ENCODE peak calls at places on chromosomes 3 and 15, in ten cellular contexts. One of them, this sample, is unnamed.

GRCh38 chr3:189146842-189147241 is 24.9 kb upstream of the TPRG1 start:
- DNase-seq in iPS-NIHi11: no peak
- DNase-seq in head of caudate nucleus: no peak
- DNase-seq in KG1: no peak
- DNase-seq in fibroblast of pulmonary artery: no peak
- DNase-seq in D341Med: no peak
- DNase-seq in left lung: no peak
- DNase-seq in midbrain: no peak
- DNase-seq in AG09319: no peak
- DNase-seq in T follicular helper cell: no peak
- DNase-seq in this sample: no peak

GRCh38 chr3:102346897-102347296 is 87.9 kb upstream of the ZPLD1 start:
- DNase-seq in iPS-NIHi11: no peak
- DNase-seq in head of caudate nucleus: no peak
- DNase-seq in KG1: no peak
- DNase-seq in fibroblast of pulmonary artery: no peak
- DNase-seq in D341Med: no peak
- DNase-seq in left lung: no peak
- DNase-seq in midbrain: no peak
- DNase-seq in AG09319: no peak
- DNase-seq in T follicular helper cell: no peak
- DNase-seq in this sample: no peak

GRCh38 chr3:139355937-139356336 is 12.1 kb downstream of the MRPS22 start:
- DNase-seq in iPS-NIHi11: no peak
- DNase-seq in head of caudate nucleus: no peak
- DNase-seq in KG1: no peak
- DNase-seq in fibroblast of pulmonary artery: no peak
- DNase-seq in D341Med: no peak
- DNase-seq in left lung: no peak
- DNase-seq in midbrain: no peak
- DNase-seq in AG09319: no peak
- DNase-seq in T follicular helper cell: no peak
- DNase-seq in this sample: no peak

GRCh38 chr3:77667901-77668300 is 628.0 kb downstream of the ROBO2 start:
- DNase-seq in iPS-NIHi11: no peak
- DNase-seq in head of caudate nucleus: no peak
- DNase-seq in KG1: no peak
- DNase-seq in fibroblast of pulmonary artery: no peak
- DNase-seq in D341Med: no peak
- DNase-seq in left lung: no peak
- DNase-seq in midbrain: no peak
- DNase-seq in AG09319: no peak
- DNase-seq in T follicular helper cell: no peak
- DNase-seq in this sample: no peak

GRCh38 chr15:92803852-92804609 is 96.1 kb upstream of the CHD2 start:
- DNase-seq in iPS-NIHi11: peak; percentile 32
- DNase-seq in head of caudate nucleus: peak; percentile 53
- DNase-seq in KG1: peak; percentile 58
- DNase-seq in fibroblast of pulmonary artery: peak; percentile 100
- DNase-seq in D341Med: no peak
- DNase-seq in left lung: peak; percentile 91
- DNase-seq in midbrain: peak; percentile 35
- DNase-seq in AG09319: peak; percentile 99
- DNase-seq in T follicular helper cell: no peak
- DNase-seq in this sample: peak; percentile 97

GRCh38 chr3:187742351-187743171 is 2.7 kb downstream of the BCL6 start:
- DNase-seq in iPS-NIHi11: no peak
- DNase-seq in head of caudate nucleus: no peak
- DNase-seq in KG1: no peak
- DNase-seq in fibroblast of pulmonary artery: peak; percentile 57
- DNase-seq in D341Med: no peak
- DNase-seq in left lung: no peak
- DNase-seq in midbrain: peak; percentile 61
- DNase-seq in AG09319: no peak
- DNase-seq in T follicular helper cell: no peak
- DNase-seq in this sample: no peak

GRCh38 chr3:176789281-176789705 is 408.0 kb downstream of the TBL1XR1 start:
- DNase-seq in iPS-NIHi11: peak; percentile 13
- DNase-seq in head of caudate nucleus: no peak
- DNase-seq in KG1: no peak
- DNase-seq in fibroblast of pulmonary artery: no peak
- DNase-seq in D341Med: no peak
- DNase-seq in left lung: no peak
- DNase-seq in midbrain: no peak
- DNase-seq in AG09319: no peak
- DNase-seq in T follicular helper cell: no peak
- DNase-seq in this sample: no peak

GRCh38 chr15:50355612-50355905 is 561 bp upstream of the GABPB1 start:
- DNase-seq in iPS-NIHi11: no peak
- DNase-seq in head of caudate nucleus: no peak
- DNase-seq in KG1: no peak
- DNase-seq in fibroblast of pulmonary artery: no peak
- DNase-seq in D341Med: no peak
- DNase-seq in left lung: no peak
- DNase-seq in midbrain: no peak
- DNase-seq in AG09319: no peak
- DNase-seq in T follicular helper cell: no peak
- DNase-seq in this sample: no peak

GRCh38 chr3:170054204-170054603 is 16.4 kb downstream of the GPR160 start:
- DNase-seq in iPS-NIHi11: no peak
- DNase-seq in head of caudate nucleus: no peak
- DNase-seq in KG1: no peak
- DNase-seq in fibroblast of pulmonary artery: peak; percentile 38
- DNase-seq in D341Med: peak; percentile 46
- DNase-seq in left lung: no peak
- DNase-seq in midbrain: no peak
- DNase-seq in AG09319: no peak
- DNase-seq in T follicular helper cell: no peak
- DNase-seq in this sample: no peak

GRCh38 chr15:45849136-45849535 is 214.3 kb downstream of the SQOR start:
- DNase-seq in iPS-NIHi11: no peak
- DNase-seq in head of caudate nucleus: no peak
- DNase-seq in KG1: no peak
- DNase-seq in fibroblast of pulmonary artery: no peak
- DNase-seq in D341Med: no peak
- DNase-seq in left lung: no peak
- DNase-seq in midbrain: no peak
- DNase-seq in AG09319: no peak
- DNase-seq in T follicular helper cell: no peak
- DNase-seq in this sample: no peak

GRCh38 chr3:55815262-55815661 is 328.2 kb upstream of the WNT5A start:
- DNase-seq in iPS-NIHi11: no peak
- DNase-seq in head of caudate nucleus: no peak
- DNase-seq in KG1: no peak
- DNase-seq in fibroblast of pulmonary artery: no peak
- DNase-seq in D341Med: no peak
- DNase-seq in left lung: no peak
- DNase-seq in midbrain: no peak
- DNase-seq in AG09319: no peak
- DNase-seq in T follicular helper cell: no peak
- DNase-seq in this sample: no peak

GRCh38 chr3:61493339-61493738 is 68.0 kb upstream of the PTPRG start:
- DNase-seq in iPS-NIHi11: no peak
- DNase-seq in head of caudate nucleus: no peak
- DNase-seq in KG1: no peak
- DNase-seq in fibroblast of pulmonary artery: no peak
- DNase-seq in D341Med: no peak
- DNase-seq in left lung: no peak
- DNase-seq in midbrain: no peak
- DNase-seq in AG09319: no peak
- DNase-seq in T follicular helper cell: no peak
- DNase-seq in this sample: no peak

GRCh38 chr15:82999905-83000671 is 11.4 kb downstream of the C15orf40 start:
- DNase-seq in iPS-NIHi11: peak; percentile 46
- DNase-seq in head of caudate nucleus: peak; percentile 8
- DNase-seq in KG1: peak; percentile 37
- DNase-seq in fibroblast of pulmonary artery: peak; percentile 74
- DNase-seq in D341Med: peak; percentile 58
- DNase-seq in left lung: no peak
- DNase-seq in midbrain: peak; percentile 43
- DNase-seq in AG09319: peak; percentile 31
- DNase-seq in T follicular helper cell: no peak
- DNase-seq in this sample: no peak

GRCh38 chr3:5304789-5305680 is 117.5 kb downstream of the EDEM1 start:
- DNase-seq in iPS-NIHi11: peak; percentile 50
- DNase-seq in head of caudate nucleus: peak; percentile 60
- DNase-seq in KG1: peak; percentile 25
- DNase-seq in fibroblast of pulmonary artery: peak; percentile 41
- DNase-seq in D341Med: peak; percentile 54
- DNase-seq in left lung: no peak
- DNase-seq in midbrain: peak; percentile 41
- DNase-seq in AG09319: peak; percentile 29
- DNase-seq in T follicular helper cell: no peak
- DNase-seq in this sample: peak; percentile 77

GRCh38 chr3:186517218-186517617 is 27.0 kb downstream of the CRYGS start:
- DNase-seq in iPS-NIHi11: no peak
- DNase-seq in head of caudate nucleus: no peak
- DNase-seq in KG1: no peak
- DNase-seq in fibroblast of pulmonary artery: no peak
- DNase-seq in D341Med: no peak
- DNase-seq in left lung: no peak
- DNase-seq in midbrain: no peak
- DNase-seq in AG09319: no peak
- DNase-seq in T follicular helper cell: no peak
- DNase-seq in this sample: no peak

GRCh38 chr15:34336947-34337556 is 529 bp downstream of the SLC12A6 start:
- DNase-seq in iPS-NIHi11: no peak
- DNase-seq in head of caudate nucleus: peak; percentile 21
- DNase-seq in KG1: no peak
- DNase-seq in fibroblast of pulmonary artery: no peak
- DNase-seq in D341Med: no peak
- DNase-seq in left lung: no peak
- DNase-seq in midbrain: no peak
- DNase-seq in AG09319: no peak
- DNase-seq in T follicular helper cell: no peak
- DNase-seq in this sample: peak; percentile 67

GRCh38 chr3:94990952-94991705 is 928.3 kb downstream of the NSUN3 start:
- DNase-seq in iPS-NIHi11: no peak
- DNase-seq in head of caudate nucleus: no peak
- DNase-seq in KG1: no peak
- DNase-seq in fibroblast of pulmonary artery: no peak
- DNase-seq in D341Med: no peak
- DNase-seq in left lung: no peak
- DNase-seq in midbrain: no peak
- DNase-seq in AG09319: no peak
- DNase-seq in T follicular helper cell: no peak
- DNase-seq in this sample: no peak

GRCh38 chr15:50380089-50380488 is 25.1 kb upstream of the GABPB1 start:
- DNase-seq in iPS-NIHi11: no peak
- DNase-seq in head of caudate nucleus: no peak
- DNase-seq in KG1: no peak
- DNase-seq in fibroblast of pulmonary artery: peak; percentile 38
- DNase-seq in D341Med: no peak
- DNase-seq in left lung: no peak
- DNase-seq in midbrain: no peak
- DNase-seq in AG09319: no peak
- DNase-seq in T follicular helper cell: no peak
- DNase-seq in this sample: no peak

GRCh38 chr3:32733631-32734229 is 48.7 kb downstream of the CNOT10 start:
- DNase-seq in iPS-NIHi11: peak; percentile 9
- DNase-seq in head of caudate nucleus: no peak
- DNase-seq in KG1: peak; percentile 34
- DNase-seq in fibroblast of pulmonary artery: peak; percentile 62
- DNase-seq in D341Med: peak; percentile 47
- DNase-seq in left lung: no peak
- DNase-seq in midbrain: peak; percentile 12
- DNase-seq in AG09319: no peak
- DNase-seq in T follicular helper cell: no peak
- DNase-seq in this sample: no peak

GRCh38 chr15:48928877-48929538 is 34.7 kb downstream of the SHC4 start:
- DNase-seq in iPS-NIHi11: no peak
- DNase-seq in head of caudate nucleus: no peak
- DNase-seq in KG1: no peak
- DNase-seq in fibroblast of pulmonary artery: no peak
- DNase-seq in D341Med: no peak
- DNase-seq in left lung: no peak
- DNase-seq in midbrain: no peak
- DNase-seq in AG09319: no peak
- DNase-seq in T follicular helper cell: no peak
- DNase-seq in this sample: no peak

GRCh38 chr15:59736181-59736580 is 47.1 kb upstream of the BNIP2 start:
- DNase-seq in iPS-NIHi11: peak; percentile 11
- DNase-seq in head of caudate nucleus: no peak
- DNase-seq in KG1: no peak
- DNase-seq in fibroblast of pulmonary artery: no peak
- DNase-seq in D341Med: no peak
- DNase-seq in left lung: no peak
- DNase-seq in midbrain: no peak
- DNase-seq in AG09319: no peak
- DNase-seq in T follicular helper cell: no peak
- DNase-seq in this sample: no peak

GRCh38 chr3:100482181-100482580 is 10.2 kb upstream of the TMEM45A start:
- DNase-seq in iPS-NIHi11: no peak
- DNase-seq in head of caudate nucleus: no peak
- DNase-seq in KG1: no peak
- DNase-seq in fibroblast of pulmonary artery: no peak
- DNase-seq in D341Med: peak; percentile 35
- DNase-seq in left lung: no peak
- DNase-seq in midbrain: no peak
- DNase-seq in AG09319: no peak
- DNase-seq in T follicular helper cell: no peak
- DNase-seq in this sample: no peak

GRCh38 chr3:188370081-188370830 is 216.3 kb downstream of the LPP start:
- DNase-seq in iPS-NIHi11: no peak
- DNase-seq in head of caudate nucleus: no peak
- DNase-seq in KG1: no peak
- DNase-seq in fibroblast of pulmonary artery: peak; percentile 11
- DNase-seq in D341Med: no peak
- DNase-seq in left lung: no peak
- DNase-seq in midbrain: no peak
- DNase-seq in AG09319: no peak
- DNase-seq in T follicular helper cell: no peak
- DNase-seq in this sample: no peak